ENCODE peak calls at places on chromosomes 3 and 15, in ten cellular contexts. P is ovary; D is CD8-positive, alpha-beta T cell; I is GM23248; Y is colonic mucosa; F is astrocyte; M is neural progenitor cell; Q is RWPE2; G is adrenal gland; A is hepatocyte. Z is an unnamed sample.

GRCh38 chr3:8301977-8302589 is 199.5 kb upstream of the LMCD1 start:
- DNase-seq in P (no peak), D (no peak), I (peak), Y (no peak), F (peak), M (peak), Q (no peak), G (no peak), A (peak), Z (no peak)

GRCh38 chr15:85044251-85044853 is 62.7 kb downstream of the PDE8A start:
- DNase-seq in P (peak), D (peak), I (peak), Y (peak), F (peak), M (peak), Q (no peak), G (peak), A (peak), Z (peak)

GRCh38 chr3:156983559-156983958 is 157.4 kb downstream of the LEKR1 start:
- DNase-seq in P (no peak), D (no peak), I (no peak), Y (no peak), F (no peak), M (peak), Q (no peak), G (no peak), A (no peak), Z (no peak)

GRCh38 chr3:151775314-151776258 is 38.3 kb upstream of the AADAC start:
- DNase-seq in P (no peak), D (no peak), I (no peak), Y (no peak), F (no peak), M (no peak), Q (no peak), G (no peak), A (no peak), Z (no peak)

GRCh38 chr3:114226313-114226712 is 11.1 kb downstream of the ZNF80 start:
- DNase-seq in P (no peak), D (no peak), I (no peak), Y (no peak), F (no peak), M (no peak), Q (no peak), G (no peak), A (no peak), Z (no peak)

GRCh38 chr15:71974211-71974610 is 143.7 kb downstream of the MYO9A start:
- DNase-seq in P (no peak), D (no peak), I (no peak), Y (no peak), F (no peak), M (no peak), Q (no peak), G (no peak), A (no peak), Z (no peak)

GRCh38 chr3:123285931-123286307 is 84.2 kb downstream of the SEC22A start:
- DNase-seq in P (no peak), D (no peak), I (no peak), Y (no peak), F (no peak), M (no peak), Q (no peak), G (no peak), A (no peak), Z (no peak)

GRCh38 chr15:65032823-65033537 is 3.5 kb upstream of the MTFMT start:
- DNase-seq in P (peak), D (peak), I (peak), Y (peak), F (peak), M (peak), Q (no peak), G (no peak), A (peak), Z (no peak)

GRCh38 chr3:141426404-141427034 is 58.2 kb downstream of the ZBTB38 start:
- DNase-seq in P (peak), D (no peak), I (peak), Y (peak), F (peak), M (peak), Q (no peak), G (peak), A (peak), Z (no peak)

GRCh38 chr3:141422961-141423582 is 54.8 kb downstream of the ZBTB38 start:
- DNase-seq in P (no peak), D (no peak), I (no peak), Y (no peak), F (no peak), M (no peak), Q (no peak), G (no peak), A (no peak), Z (no peak)

GRCh38 chr3:141427764-141428163 is 59.1 kb upstream of the RASA2 start:
- DNase-seq in P (no peak), D (no peak), I (no peak), Y (no peak), F (no peak), M (no peak), Q (no peak), G (no peak), A (no peak), Z (no peak)

GRCh38 chr3:141429371-141430035 is 57.3 kb upstream of the RASA2 start:
- DNase-seq in P (no peak), D (no peak), I (no peak), Y (no peak), F (no peak), M (no peak), Q (no peak), G (no peak), A (no peak), Z (no peak)

GRCh38 chr3:141425523-141426233 is 57.4 kb downstream of the ZBTB38 start:
- DNase-seq in P (no peak), D (no peak), I (peak), Y (no peak), F (peak), M (no peak), Q (no peak), G (no peak), A (no peak), Z (no peak)
- H3K27ac ChIP-seq in P (peak), D (no peak), I (peak), Y (no peak), F (peak), M (no peak), Q (peak), G (peak), A (peak), Z (peak)

GRCh38 chr3:30343861-30344260 is 262.5 kb upstream of the TGFBR2 start:
- DNase-seq in P (no peak), D (no peak), I (no peak), Y (no peak), F (no peak), M (no peak), Q (no peak), G (no peak), A (no peak), Z (no peak)
- H3K27ac ChIP-seq in P (no peak), D (no peak), I (no peak), Y (no peak), F (peak), M (no peak), Q (peak), G (no peak), A (no peak), Z (no peak)

DNA sequence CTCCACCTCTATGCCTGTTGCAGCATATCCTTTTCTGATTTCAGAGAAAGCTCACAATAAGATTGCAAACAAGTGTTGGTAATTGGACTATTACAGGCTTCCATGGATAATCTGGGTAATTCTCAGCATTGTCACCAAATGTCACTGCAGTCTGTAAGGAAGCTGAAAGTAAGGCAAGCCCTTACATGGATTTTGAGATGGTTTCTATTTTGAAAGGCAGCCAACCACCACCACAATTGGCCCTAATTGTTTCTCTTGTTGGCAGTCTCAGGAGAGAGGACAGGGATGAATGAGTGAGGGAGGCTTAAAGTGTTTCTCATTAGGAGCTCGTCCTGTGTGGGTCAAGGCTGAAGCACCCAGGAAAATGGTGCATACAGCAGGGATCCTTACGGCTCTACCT is 879.9 kb downstream of the TUSC7 start:
- DNase-seq in P (no peak), D (no peak), I (no peak), Y (no peak), F (peak), M (peak), Q (no peak), G (no peak), A (no peak), Z (no peak)
- H3K27ac ChIP-seq in P (no peak), D (no peak), I (no peak), Y (no peak), F (no peak), M (peak), Q (no peak), G (peak), A (no peak), Z (no peak)

GRCh38 chr3:14811733-14812132 is 7.0 kb upstream of the FGD5 start:
- DNase-seq in P (no peak), D (no peak), I (no peak), Y (no peak), F (no peak), M (no peak), Q (no peak), G (no peak), A (no peak), Z (no peak)
- H3K27ac ChIP-seq in P (peak), D (no peak), I (no peak), Y (peak), F (no peak), M (no peak), Q (no peak), G (peak), A (no peak), Z (no peak)

DNA sequence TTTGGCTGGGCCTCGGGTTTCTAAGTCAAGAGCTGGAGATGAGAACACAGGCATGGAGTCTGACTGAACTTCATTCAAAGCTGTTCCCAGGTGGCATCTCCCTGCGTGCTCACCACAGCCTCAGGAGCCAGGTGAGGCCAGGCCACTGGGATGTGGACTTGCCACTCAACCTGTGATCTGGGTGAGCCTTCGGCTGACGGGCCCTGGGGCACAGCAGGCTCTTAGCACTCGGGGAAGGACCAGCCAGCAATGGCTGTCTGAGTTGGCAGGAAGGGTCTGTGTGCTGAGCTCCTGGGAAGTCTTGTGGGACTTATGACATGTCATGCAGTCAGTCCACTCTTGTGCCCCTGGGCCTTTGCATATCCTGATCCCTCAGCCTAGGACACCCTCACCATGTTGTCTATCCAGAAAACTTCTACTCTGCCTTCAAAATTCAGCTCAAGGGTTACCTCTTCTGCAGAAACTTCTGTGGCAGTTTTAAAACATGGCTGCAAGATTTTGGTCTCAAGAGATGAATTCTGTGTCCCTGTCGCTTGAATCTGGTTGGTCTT is 21.9 kb downstream of the CRABP1 start:
- DNase-seq in P (no peak), D (no peak), I (no peak), Y (no peak), F (no peak), M (no peak), Q (no peak), G (no peak), A (no peak), Z (no peak)
- H3K27ac ChIP-seq in P (no peak), D (no peak), I (no peak), Y (no peak), F (no peak), M (no peak), Q (no peak), G (no peak), A (no peak), Z (no peak)

GRCh38 chr3:50444782-50445181 is 58.7 kb downstream of the CACNA2D2 start:
- DNase-seq in P (no peak), D (no peak), I (no peak), Y (no peak), F (no peak), M (no peak), Q (no peak), G (no peak), A (no peak), Z (no peak)

GRCh38 chr3:50445919-50446318 is 57.5 kb downstream of the CACNA2D2 start:
- DNase-seq in P (no peak), D (no peak), I (no peak), Y (peak), F (no peak), M (no peak), Q (no peak), G (no peak), A (peak), Z (no peak)

GRCh38 chr3:50444213-50444612 is 59.2 kb downstream of the CACNA2D2 start:
- DNase-seq in P (no peak), D (no peak), I (peak), Y (no peak), F (peak), M (no peak), Q (no peak), G (no peak), A (no peak), Z (no peak)

GRCh38 chr3:50442940-50443579 is 60.4 kb downstream of the CACNA2D2 start:
- DNase-seq in P (no peak), D (no peak), I (peak), Y (no peak), F (no peak), M (no peak), Q (no peak), G (no peak), A (no peak), Z (no peak)

DNA sequence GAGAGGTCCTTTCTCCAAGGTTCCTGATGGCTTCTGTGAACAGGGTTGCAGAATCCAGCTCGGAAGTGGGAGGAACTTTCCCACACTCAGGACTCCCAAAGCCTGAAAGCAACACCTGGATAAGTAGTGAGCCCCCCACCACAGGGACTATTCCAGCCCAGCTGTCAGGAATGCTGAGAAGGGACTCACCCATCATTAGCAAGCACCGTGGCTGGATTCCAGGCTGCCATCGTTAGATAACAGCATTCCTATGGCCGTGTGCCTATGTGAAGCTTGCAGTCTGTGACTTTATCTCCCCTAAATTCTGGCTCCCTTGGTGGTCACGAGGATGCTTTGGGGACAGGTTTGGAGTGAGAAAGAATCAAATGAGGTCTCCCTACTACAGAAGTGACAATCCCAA is 61.6 kb downstream of the CACNA2D2 start:
- DNase-seq in P (no peak), D (no peak), I (no peak), Y (no peak), F (no peak), M (no peak), Q (no peak), G (no peak), A (no peak), Z (no peak)
- H3K27ac ChIP-seq in P (no peak), D (no peak), I (no peak), Y (no peak), F (no peak), M (no peak), Q (no peak), G (no peak), A (no peak), Z (no peak)

DNA sequence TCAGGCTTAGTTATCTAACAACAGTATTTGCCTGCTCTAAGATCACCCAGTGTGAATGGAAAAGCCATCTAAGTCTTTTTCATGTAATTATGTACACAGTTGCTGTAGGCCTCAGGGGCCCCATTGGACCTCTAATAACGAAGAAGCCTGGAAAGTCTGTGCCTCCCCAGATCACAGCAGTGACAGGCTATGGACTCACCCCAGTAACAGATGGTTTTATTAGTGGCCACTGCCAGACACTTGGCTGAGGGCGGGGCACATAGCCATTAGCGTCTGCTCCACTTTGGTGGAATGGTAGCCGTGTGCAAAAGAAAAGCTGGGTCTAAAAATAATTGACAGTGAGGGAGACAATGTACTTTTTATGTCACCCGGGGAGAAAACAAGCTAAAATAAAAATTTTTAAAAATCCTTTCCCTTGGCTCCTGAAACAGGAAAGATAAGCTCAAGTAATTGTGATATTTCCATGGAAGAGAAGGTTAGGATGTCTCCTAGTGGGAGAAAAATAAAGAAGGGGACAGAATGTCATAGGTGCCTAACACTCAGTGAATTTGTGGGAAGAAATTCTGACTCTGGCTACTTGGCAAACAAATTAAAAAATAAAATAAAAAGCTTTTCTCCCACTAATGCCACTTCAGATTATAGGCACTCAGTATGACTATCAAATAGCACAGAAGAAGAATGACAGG is 44.3 kb upstream of the ZNF385D start:
- DNase-seq in P (no peak), D (no peak), I (peak), Y (no peak), F (no peak), M (no peak), Q (no peak), G (no peak), A (no peak), Z (no peak)
- H3K27ac ChIP-seq in P (no peak), D (no peak), I (no peak), Y (no peak), F (no peak), M (no peak), Q (no peak), G (no peak), A (no peak), Z (no peak)

DNA sequence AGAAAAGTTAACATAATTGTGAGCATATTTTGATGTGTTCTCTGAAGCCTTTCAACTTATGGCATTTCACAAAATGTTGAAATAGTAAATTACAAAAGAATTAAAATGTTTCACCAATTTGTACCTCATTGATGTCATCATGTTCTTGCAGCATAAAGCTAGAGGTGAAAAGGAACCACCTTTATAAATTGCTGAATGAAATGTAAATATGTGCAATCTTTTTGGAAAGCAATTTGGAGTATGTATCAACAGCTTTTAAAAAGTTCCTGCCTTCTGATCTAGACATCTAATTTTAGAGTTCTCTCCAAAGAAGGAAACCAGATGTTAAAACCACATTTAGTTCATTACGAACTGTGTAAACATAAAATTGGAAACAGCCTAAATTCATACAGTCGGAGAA is 311.3 kb upstream of the NAALADL2 start:
- DNase-seq in P (no peak), D (no peak), I (peak), Y (no peak), F (no peak), M (no peak), Q (no peak), G (no peak), A (no peak), Z (no peak)
- H3K27ac ChIP-seq in P (no peak), D (no peak), I (no peak), Y (no peak), F (no peak), M (no peak), Q (no peak), G (no peak), A (no peak), Z (no peak)